ENCODE peak calls at places on chromosomes 3 and 15, in ten cellular contexts. Z is fibroblast of pulmonary artery; O is CD4-positive, alpha-beta T cell; E is nephron progenitor cell; F is GM10248; T is mucosa of descending colon; H is PC-3; N is hepatocyte; U is Calu3; L is NB4. D is an unnamed sample.

GRCh38 chr3:98886525-98886924 is 15.0 kb downstream of the DCBLD2 start:
- DNase-seq in N (no peak), U (no peak), L (no peak), F (no peak), O (no peak), E (no peak), T (no peak), Z (no peak), H (no peak), D (no peak)

GRCh38 chr15:29740692-29741311 is 81.5 kb downstream of the TJP1 start:
- DNase-seq in H (peak; percentile 37), Z (no peak), L (peak; percentile 7), U (no peak), F (no peak), O (no peak), N (no peak), T (no peak), E (no peak), D (no peak)

GRCh38 chr3:46495901-46496456 is 1.8 kb upstream of the RTP3 start:
- DNase-seq in T (no peak), Z (peak; percentile 30), F (no peak), O (no peak), U (no peak), N (no peak), L (peak; percentile 70), E (no peak), H (peak; percentile 64), D (no peak)

GRCh38 chr3:113018461-113019181 is 27.8 kb downstream of the GTPBP8 start:
- DNase-seq in H (no peak), O (no peak), U (no peak), F (no peak), E (no peak), T (no peak), Z (peak; percentile 42), N (peak; percentile 32), L (peak; percentile 34), D (no peak)

GRCh38 chr3:114079761-114080160 is 23.2 kb downstream of the QTRT2 start:
- DNase-seq in O (no peak), U (no peak), E (no peak), H (no peak), F (no peak), L (no peak), Z (peak; percentile 32), N (no peak), T (no peak), D (no peak)

GRCh38 chr15:43186003-43186353 is 775 bp downstream of the CCNDBP1 start:
- DNase-seq in L (no peak), T (no peak), N (peak; percentile 28), Z (no peak), H (peak; percentile 28), E (no peak), U (peak; percentile 2), O (no peak), F (peak; percentile 50), D (no peak)

GRCh38 chr15:51864408-51865056 is 35.1 kb downstream of the TMOD3 start:
- DNase-seq in E (no peak), O (no peak), N (no peak), H (peak; percentile 30), Z (no peak), U (no peak), T (no peak), F (no peak), L (no peak), D (no peak)

GRCh38 chr3:153911111-153911510 is 210.1 kb upstream of the ARHGEF26 start:
- DNase-seq in L (no peak), E (no peak), F (no peak), U (no peak), O (no peak), N (no peak), T (no peak), H (no peak), Z (no peak), D (no peak)

GRCh38 chr3:67048067-67048715 is 50.1 kb downstream of the KBTBD8 start:
- DNase-seq in L (peak; percentile 7), N (no peak), Z (no peak), F (peak; percentile 48), H (no peak), E (no peak), U (no peak), T (no peak), O (no peak), D (no peak)

GRCh38 chr15:29822685-29823459 is 604 bp upstream of the TJP1 start:
- DNase-seq in N (peak; percentile 76), F (no peak), U (peak; percentile 22), E (peak; percentile 64), Z (peak; percentile 79), H (peak; percentile 67), L (no peak), O (no peak), T (peak; percentile 77), D (peak; percentile 31)

GRCh38 chr15:77060560-77060959 is 10.3 kb downstream of the TSPAN3 start:
- DNase-seq in O (no peak), T (no peak), Z (peak; percentile 51), N (no peak), F (no peak), U (no peak), L (no peak), H (no peak), E (no peak), D (no peak)

DNA sequence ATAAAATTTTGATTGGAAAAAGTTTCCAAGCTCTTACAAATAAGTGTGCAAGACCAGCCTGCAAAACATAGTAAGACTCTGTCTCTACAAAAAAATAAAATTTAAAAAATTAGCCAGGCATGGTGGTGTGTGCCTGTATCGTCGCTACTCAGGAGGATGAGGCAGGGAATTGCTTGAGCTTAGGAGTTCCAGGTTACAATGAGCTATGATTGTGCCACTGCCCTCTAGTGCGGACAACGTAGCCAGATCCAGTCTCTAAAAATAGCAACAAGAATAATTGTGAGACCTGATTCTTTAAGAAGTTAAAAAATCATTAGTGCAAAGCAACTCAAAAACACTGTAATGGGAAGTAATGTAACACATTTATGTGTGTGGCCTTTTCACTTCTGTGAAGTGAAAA is 251.6 kb downstream of the RBMS3 start:
- DNase-seq in U (no peak), E (no peak), Z (no peak), H (no peak), L (no peak), F (no peak), O (no peak), N (no peak), T (no peak), D (no peak)
- TF ChIP-seq CTCF in U (no peak), E (no peak), Z (no peak), H (no peak), L (no peak), F (no peak), O (no peak), N (no peak), T (no peak), D (no peak)

DNA sequence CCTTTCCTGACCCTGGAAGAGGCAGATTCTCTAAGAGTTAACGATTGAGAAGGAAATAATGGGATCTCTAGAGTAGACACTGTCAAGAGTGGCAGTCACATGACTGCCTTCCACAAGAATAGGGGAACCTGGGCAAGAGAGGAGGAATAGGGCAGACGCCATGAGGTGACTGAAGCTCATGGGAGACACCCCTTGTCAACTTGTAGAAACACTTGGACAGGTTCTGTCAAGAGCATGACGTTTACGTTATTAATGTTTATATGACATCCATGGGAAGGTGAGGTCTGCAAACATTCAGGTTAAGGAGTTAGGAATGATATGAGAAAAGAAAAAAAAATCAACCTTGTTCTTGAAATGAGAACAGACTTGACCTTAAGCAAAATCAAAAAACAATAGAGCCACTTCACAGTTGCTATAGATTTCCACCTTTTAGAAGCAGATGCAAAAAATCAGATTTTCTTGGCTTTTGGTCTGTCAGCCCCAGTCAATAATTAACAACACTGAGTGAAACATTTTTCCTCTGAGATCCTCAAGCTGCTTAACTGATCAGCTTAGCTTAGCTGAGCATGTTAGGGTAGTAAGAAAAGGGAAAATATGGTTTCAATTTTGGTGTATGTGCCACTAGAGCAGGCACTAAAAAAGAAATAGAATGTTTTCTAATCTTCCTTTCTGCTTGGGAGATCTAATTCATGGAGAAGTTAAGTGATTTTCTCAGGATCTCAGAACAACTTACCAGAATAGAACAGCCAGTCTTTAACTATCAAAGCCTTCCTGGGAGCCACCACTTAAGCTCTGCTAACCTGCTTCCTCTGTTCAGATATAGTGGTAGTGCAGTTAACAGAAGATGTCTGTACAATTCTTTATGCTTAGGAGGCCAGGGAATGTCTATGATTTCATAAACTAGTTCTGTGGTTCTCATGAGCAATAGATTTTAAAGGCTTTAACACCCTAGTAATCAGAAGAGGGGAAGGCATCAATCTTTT is 116.9 kb downstream of the B3GALNT1 start:
- DNase-seq in L (no peak), N (no peak), F (no peak), E (no peak), T (no peak), U (no peak), H (no peak), Z (no peak), O (no peak), D (no peak)
- TF ChIP-seq CTCF in L (no peak), N (no peak), F (no peak), E (no peak), T (no peak), U (no peak), H (no peak), Z (no peak), O (no peak), D (no peak)

DNA sequence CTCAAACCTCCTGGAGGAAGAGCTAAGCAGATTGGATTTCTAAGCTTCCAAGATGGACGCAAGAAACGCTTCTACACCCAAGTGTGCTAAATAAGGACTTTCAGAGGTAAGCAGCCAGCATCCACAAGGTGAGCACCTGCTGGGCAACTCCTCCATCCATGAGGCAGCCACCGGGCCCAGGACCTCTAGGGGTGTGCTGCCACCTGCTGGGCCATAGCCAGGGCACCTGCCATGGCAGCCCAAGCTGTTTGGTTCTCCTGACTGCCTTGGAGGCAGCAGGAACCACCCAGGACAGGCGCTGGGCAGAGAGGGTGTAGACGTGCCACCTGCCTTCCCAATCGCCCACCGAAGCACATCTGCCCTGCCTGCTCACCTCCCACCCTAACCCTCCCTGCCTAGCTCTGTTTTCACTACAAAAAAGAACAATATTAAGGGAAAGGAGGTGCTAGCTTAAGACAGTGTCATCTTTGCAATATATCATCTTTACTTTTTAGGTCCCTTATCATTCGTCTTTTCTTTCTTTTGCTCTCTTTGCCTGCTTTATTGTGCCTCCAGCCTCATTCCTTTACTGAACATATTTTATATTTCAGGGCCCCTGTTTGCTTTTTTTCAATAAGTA is 12.9 kb downstream of the C15orf62 start:
- DNase-seq in L (peak; percentile 68), E (peak; percentile 67), O (peak; percentile 75), T (peak; percentile 86), Z (no peak), N (peak; percentile 86), F (peak; percentile 81), U (peak; percentile 85), H (peak; percentile 90), D (no peak)
- TF ChIP-seq CTCF in L (peak; percentile 79), E (peak; percentile 69), O (peak; percentile 82), T (peak; percentile 73), Z (peak; percentile 49), N (peak; percentile 67), F (peak; percentile 95), U (peak; percentile 46), H (peak; percentile 93), D (no peak)

GRCh38 chr3:171867976-171868375 is 24.8 kb downstream of the TMEM212 start:
- DNase-seq in N (no peak), F (no peak), L (peak; percentile 89), U (no peak), E (no peak), O (no peak), H (peak; percentile 6), Z (no peak), T (no peak), D (no peak)
- TF ChIP-seq CTCF in N (peak; percentile 32), F (no peak), L (peak; percentile 30), U (peak; percentile 68), E (no peak), O (no peak), H (peak; percentile 69), Z (peak; percentile 24), T (no peak), D (peak; percentile 47)

D was measured in mesothelial cell of epicardium.